ENCODE peak calls at places on chromosomes 3 and 15, in eight cellular contexts. L is tibial nerve, I is neural crest cell, X is GM20000, P is heart right ventricle, C is left ventricle myocardium inferior, W is RWPE1, N is fibroblast of mammary gland. Z is an unnamed sample.

GRCh38 chr3:129184396-129184656 is 630 bp upstream of the CNBP start:
- DNase-seq in L (no peak), I (peak), X (no peak), P (peak), C (no peak), W (peak), N (no peak), Z (no peak)

GRCh38 chr3:144369151-144369879 is 397.7 kb downstream of the DIPK2A start:
- DNase-seq in L (no peak), I (no peak), X (no peak), P (no peak), C (no peak), W (no peak), N (no peak), Z (no peak)

GRCh38 chr3:81173514-81173913 is 587.9 kb downstream of the GBE1 start:
- DNase-seq in L (no peak), I (no peak), X (no peak), P (no peak), C (no peak), W (no peak), N (no peak), Z (no peak)

GRCh38 chr3:177781686-177782161 is 584.4 kb upstream of the TBL1XR1 start:
- DNase-seq in L (peak), I (peak), X (no peak), P (peak), C (peak), W (no peak), N (peak), Z (no peak)

GRCh38 chr3:152828075-152828840 is 6.7 kb upstream of the P2RY1 start:
- DNase-seq in L (no peak), I (no peak), X (no peak), P (no peak), C (no peak), W (no peak), N (no peak), Z (no peak)

GRCh38 chr15:100853676-100854440 is 25.8 kb upstream of the ALDH1A3 start:
- DNase-seq in L (no peak), I (no peak), X (no peak), P (no peak), C (no peak), W (no peak), N (no peak), Z (no peak)

GRCh38 chr15:88835119-88835518 is 31.9 kb downstream of the ACAN start:
- DNase-seq in L (no peak), I (no peak), X (no peak), P (no peak), C (no peak), W (no peak), N (peak), Z (peak)

GRCh38 chr15:93302080-93302765 is 213.2 kb upstream of the RGMA start:
- DNase-seq in L (peak), I (no peak), X (no peak), P (no peak), C (no peak), W (no peak), N (no peak), Z (no peak)

GRCh38 chr3:134772591-134772990 is 22.5 kb upstream of the EPHB1 start:
- DNase-seq in L (no peak), I (no peak), X (no peak), P (no peak), C (no peak), W (no peak), N (no peak), Z (no peak)

GRCh38 chr3:136562031-136562430 is 190.1 kb downstream of the STAG1 start:
- DNase-seq in L (no peak), I (no peak), X (no peak), P (no peak), C (no peak), W (no peak), N (no peak), Z (no peak)

GRCh38 chr3:114221165-114221880 is 16.1 kb downstream of the ZNF80 start:
- DNase-seq in L (no peak), I (no peak), X (no peak), P (no peak), C (peak), W (no peak), N (no peak), Z (peak)

GRCh38 chr3:30628931-30629590 is 22.7 kb downstream of the TGFBR2 start:
- DNase-seq in L (no peak), I (no peak), X (no peak), P (peak), C (no peak), W (no peak), N (no peak), Z (peak)

GRCh38 chr15:78046796-78047341 is 30.6 kb downstream of the TBC1D2B start:
- DNase-seq in L (no peak), I (no peak), X (no peak), P (no peak), C (no peak), W (no peak), N (no peak), Z (no peak)

GRCh38 chr3:110821586-110821985 is 250.0 kb upstream of the NECTIN3 start:
- DNase-seq in L (no peak), I (no peak), X (no peak), P (no peak), C (no peak), W (no peak), N (peak), Z (peak)

GRCh38 chr3:174206607-174207192 is 652.4 kb upstream of the NAALADL2 start:
- DNase-seq in L (no peak), I (no peak), X (no peak), P (no peak), C (no peak), W (no peak), N (no peak), Z (no peak)

GRCh38 chr3:148739720-148740119 is 42.0 kb downstream of the AGTR1 start:
- DNase-seq in L (no peak), I (no peak), X (no peak), P (no peak), C (no peak), W (no peak), N (no peak), Z (no peak)

GRCh38 chr3:98817546-98817945 is 54.4 kb downstream of the ST3GAL6 start:
- DNase-seq in L (no peak), I (no peak), X (peak), P (no peak), C (no peak), W (peak), N (peak), Z (peak)

GRCh38 chr15:40470423-40471104 is at the start of gene CHST14:
- DNase-seq in L (peak), I (peak), X (peak), P (peak), C (peak), W (peak), N (peak), Z (peak)

GRCh38 chr3:43411429-43411828 is 125.1 kb downstream of the SNRK start:
- DNase-seq in L (no peak), I (no peak), X (no peak), P (no peak), C (no peak), W (no peak), N (no peak), Z (no peak)

GRCh38 chr3:83523470-83524073 is 1435.2 kb upstream of the CADM2 start:
- DNase-seq in L (no peak), I (peak), X (peak), P (peak), C (no peak), W (peak), N (peak), Z (no peak)
- TF ChIP-seq CTCF in L (peak), I (peak), X (peak), P (no peak), C (peak), W (peak), N (peak), Z (peak)

GRCh38 chr3:53744351-53744750 is 101.9 kb downstream of the CHDH start:
- DNase-seq in L (no peak), I (no peak), X (no peak), P (no peak), C (no peak), W (no peak), N (no peak), Z (no peak)
- TF ChIP-seq CTCF in L (no peak), I (no peak), X (no peak), P (no peak), C (no peak), W (no peak), N (no peak), Z (no peak)

GRCh38 chr15:84816694-84817460 is at the start of gene ALPK3:
- DNase-seq in L (no peak), I (peak), X (peak), P (peak), C (peak), W (no peak), N (no peak), Z (no peak)

GRCh38 chr15:84819291-84819768 is 2.2 kb downstream of the ALPK3 start:
- DNase-seq in L (no peak), I (no peak), X (no peak), P (peak), C (peak), W (no peak), N (no peak), Z (no peak)

GRCh38 chr15:84819791-84820190 is 2.6 kb downstream of the ALPK3 start:
- DNase-seq in L (no peak), I (no peak), X (no peak), P (no peak), C (no peak), W (no peak), N (no peak), Z (no peak)

GRCh38 chr15:84817461-84818081 is 415 bp downstream of the ALPK3 start:
- DNase-seq in L (no peak), I (peak), X (no peak), P (no peak), C (no peak), W (no peak), N (no peak), Z (no peak)

GRCh38 chr15:84818221-84819131 is 1.3 kb downstream of the ALPK3 start:
- DNase-seq in L (no peak), I (peak), X (no peak), P (peak), C (no peak), W (no peak), N (peak), Z (no peak)
- TF ChIP-seq CTCF in L (no peak), I (no peak), X (no peak), P (no peak), C (peak), W (no peak), N (no peak), Z (peak)

GRCh38 chr3:12898980-12899755 is 57.8 kb upstream of the RPL32 start:
- DNase-seq in L (no peak), I (no peak), X (no peak), P (no peak), C (no peak), W (no peak), N (no peak), Z (no peak)

GRCh38 chr3:12902181-12902999 is 61.0 kb upstream of the RPL32 start:
- DNase-seq in L (no peak), I (no peak), X (no peak), P (no peak), C (no peak), W (no peak), N (no peak), Z (no peak)

GRCh38 chr3:12903000-12903800 is 61.8 kb upstream of the RPL32 start:
- DNase-seq in L (no peak), I (no peak), X (no peak), P (no peak), C (no peak), W (no peak), N (no peak), Z (no peak)

GRCh38 chr3:12901631-12902045 is 60.3 kb upstream of the RPL32 start:
- DNase-seq in L (no peak), I (no peak), X (peak), P (no peak), C (no peak), W (no peak), N (no peak), Z (no peak)

GRCh38 chr3:12900885-12901411 is 59.6 kb upstream of the RPL32 start:
- DNase-seq in L (no peak), I (no peak), X (no peak), P (no peak), C (no peak), W (no peak), N (no peak), Z (no peak)
- TF ChIP-seq CTCF in L (no peak), I (no peak), X (no peak), P (no peak), C (no peak), W (no peak), N (no peak), Z (no peak)

GRCh38 chr15:63243101-63243500 is 34.3 kb upstream of the APH1B start:
- DNase-seq in L (no peak), I (no peak), X (no peak), P (no peak), C (no peak), W (no peak), N (peak), Z (no peak)
- TF ChIP-seq CTCF in L (no peak), I (no peak), X (no peak), P (no peak), C (no peak), W (no peak), N (peak), Z (no peak)

DNA sequence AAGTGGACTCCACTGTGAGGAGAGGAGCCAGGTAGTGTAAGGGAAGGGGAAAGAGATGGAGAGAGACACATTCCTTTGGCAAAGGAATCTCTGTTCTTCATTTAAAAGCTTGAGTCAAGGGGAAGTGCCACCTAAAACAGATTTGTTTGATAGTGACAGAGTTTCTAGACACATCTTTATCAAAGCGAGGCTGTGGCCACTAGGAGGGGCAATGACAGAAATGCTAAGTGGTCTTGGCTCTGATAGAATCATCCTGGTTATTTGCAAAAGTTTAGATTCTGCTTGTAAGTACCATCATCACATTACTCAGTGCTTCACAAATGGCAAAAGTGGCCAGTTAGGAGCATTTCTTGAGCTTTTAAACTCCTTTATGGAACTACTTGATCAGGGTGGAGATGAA is 261.4 kb downstream of the CNTN3 start:
- DNase-seq in L (no peak), I (no peak), X (no peak), P (no peak), C (no peak), W (no peak), N (peak), Z (no peak)
- TF ChIP-seq CTCF in L (no peak), I (peak), X (no peak), P (no peak), C (no peak), W (no peak), N (peak), Z (peak)

DNA sequence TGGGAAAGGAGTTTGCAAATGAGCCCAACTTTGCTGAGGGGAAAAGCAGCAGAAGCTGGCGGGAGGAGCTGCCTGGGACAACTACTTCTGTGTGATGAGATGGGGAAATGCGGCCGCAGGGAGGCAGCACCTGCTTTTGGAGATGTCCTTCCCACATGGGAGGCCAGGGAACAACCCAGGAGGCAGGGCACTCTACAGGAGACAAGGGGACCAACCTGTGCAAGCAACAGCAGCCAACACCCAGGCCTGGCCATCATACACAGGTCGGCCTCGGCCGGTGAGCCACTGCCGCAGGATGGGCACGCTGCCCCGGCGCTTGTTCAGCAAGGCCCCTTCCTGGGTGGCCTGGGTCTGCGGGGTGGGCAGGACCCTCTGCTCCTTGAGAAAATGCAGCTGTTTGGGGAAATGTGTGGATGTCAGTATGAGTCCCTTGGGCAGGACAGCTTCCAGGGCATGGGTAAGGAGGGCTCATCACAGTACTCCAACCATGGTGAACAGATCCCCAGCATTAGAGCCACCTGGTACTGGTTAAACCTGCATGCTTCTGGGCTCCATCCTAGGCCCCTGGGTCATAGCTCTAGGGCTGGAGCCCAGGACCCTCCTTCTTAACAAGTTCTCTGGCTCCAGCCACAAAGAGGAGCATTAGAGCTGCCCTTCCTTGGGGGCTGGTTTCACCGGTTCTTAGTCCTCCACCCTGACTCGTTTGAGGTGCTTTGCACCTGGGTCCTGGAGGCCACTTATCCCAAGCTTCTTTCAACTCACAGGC is 11.6 kb downstream of the EPB42 start:
- DNase-seq in L (no peak), I (no peak), X (no peak), P (no peak), C (no peak), W (no peak), N (no peak), Z (no peak)
- TF ChIP-seq CTCF in L (no peak), I (no peak), X (no peak), P (no peak), C (peak), W (no peak), N (no peak), Z (peak)

GRCh38 chr3:15936347-15936746 is 138.6 kb upstream of the ANKRD28 start:
- DNase-seq in L (no peak), I (no peak), X (no peak), P (no peak), C (no peak), W (no peak), N (peak), Z (no peak)
- TF ChIP-seq CTCF in L (no peak), I (no peak), X (no peak), P (no peak), C (no peak), W (no peak), N (no peak), Z (no peak)

DNA sequence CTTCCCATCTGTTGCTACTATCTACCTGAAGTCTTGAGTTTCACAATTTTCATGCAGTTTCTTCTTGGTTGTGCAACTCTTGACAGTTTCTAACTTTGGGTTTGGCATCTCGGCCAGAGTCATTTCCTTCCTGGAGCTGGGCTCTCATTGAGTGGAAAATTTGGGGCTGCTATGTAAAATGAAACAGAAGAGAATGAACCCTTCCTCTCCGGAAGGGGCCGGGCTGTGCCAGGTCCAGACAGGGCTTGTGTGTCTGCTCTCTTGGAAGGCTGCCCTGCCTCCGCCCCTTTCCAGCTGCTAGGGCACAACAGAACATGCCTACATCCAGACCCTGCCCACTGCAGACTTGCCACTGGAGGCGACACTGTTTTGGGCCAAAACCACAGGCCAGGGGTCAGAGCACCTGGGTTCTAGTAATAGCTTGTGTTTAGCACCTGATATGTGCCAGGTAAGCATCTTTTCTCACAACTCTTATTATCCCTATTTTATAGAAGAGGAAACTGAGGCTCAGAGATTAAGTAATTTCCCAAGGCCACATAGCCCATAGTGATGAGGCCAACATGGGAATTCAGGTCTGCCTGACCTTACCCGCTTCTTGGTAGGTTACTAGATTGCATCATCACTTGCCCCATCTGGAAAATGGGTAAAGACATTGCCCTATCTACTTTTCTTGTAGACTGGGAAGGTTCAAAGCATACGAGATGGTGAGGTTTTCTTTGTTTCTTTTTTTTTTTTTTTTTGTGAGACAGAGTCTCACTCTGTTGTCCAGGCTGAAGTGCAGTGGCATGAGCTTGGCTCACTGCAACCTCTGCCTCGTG is 25.0 kb downstream of the IRAK2 start:
- DNase-seq in L (peak), I (no peak), X (no peak), P (peak), C (peak), W (peak), N (peak), Z (no peak)
- TF ChIP-seq CTCF in L (no peak), I (no peak), X (no peak), P (no peak), C (no peak), W (no peak), N (no peak), Z (no peak)

GRCh38 chr15:66401130-66402021 is 14.7 kb downstream of the MAP2K1 start:
- DNase-seq in L (no peak), I (no peak), X (no peak), P (no peak), C (no peak), W (peak), N (peak), Z (no peak)
- TF ChIP-seq CTCF in L (no peak), I (no peak), X (no peak), P (no peak), C (no peak), W (no peak), N (peak), Z (no peak)

Z was measured in HFFc6.